ENCODE peak calls at places on chromosomes 1 and 21, in five cellular contexts. One of them, this sample, is unnamed.

GRCh38 chr1:117612517-117613248 is 6.8 kb downstream of the TENT5C start:
- DNase-seq in H1: no peak
- DNase-seq in tibial nerve: no peak
- DNase-seq in K562: peak
- DNase-seq in A549: peak
- DNase-seq in this sample: no peak

GRCh38 chr1:14844923-14845617 is 246.6 kb downstream of the KAZN start:
- DNase-seq in A549: no peak
- DNase-seq in H1: no peak
- DNase-seq in K562: no peak
- DNase-seq in tibial nerve: no peak
- DNase-seq in this sample: no peak

GRCh38 chr21:45494135-45494850 is 47.9 kb downstream of the SLC19A1 start:
- DNase-seq in tibial nerve: no peak
- DNase-seq in A549: no peak
- DNase-seq in H1: no peak
- DNase-seq in K562: no peak
- DNase-seq in this sample: no peak

GRCh38 chr1:69157046-69157756 is 410.5 kb upstream of the LRRC7 start:
- DNase-seq in K562: no peak
- DNase-seq in A549: no peak
- DNase-seq in H1: no peak
- DNase-seq in tibial nerve: no peak
- DNase-seq in this sample: no peak

GRCh38 chr1:35505911-35506798 is 51.0 kb downstream of the KIAA0319L start:
- DNase-seq in tibial nerve: no peak
- DNase-seq in K562: peak
- DNase-seq in A549: no peak
- DNase-seq in H1: no peak
- DNase-seq in this sample: no peak

GRCh38 chr1:75672108-75672507 is 52.4 kb upstream of the ACADM start:
- DNase-seq in K562: peak
- DNase-seq in H1: peak
- DNase-seq in tibial nerve: no peak
- DNase-seq in A549: no peak
- DNase-seq in this sample: no peak

GRCh38 chr1:173418107-173418985 is 58.8 kb upstream of the PRDX6 start:
- DNase-seq in H1: no peak
- DNase-seq in tibial nerve: no peak
- DNase-seq in A549: no peak
- DNase-seq in K562: no peak
- DNase-seq in this sample: no peak

GRCh38 chr1:83909687-83910086 is 89.2 kb downstream of the TTLL7 start:
- DNase-seq in tibial nerve: no peak
- DNase-seq in A549: no peak
- DNase-seq in K562: no peak
- DNase-seq in H1: no peak
- DNase-seq in this sample: no peak

GRCh38 chr1:182147136-182147815 is 85.8 kb upstream of the ZNF648 start:
- DNase-seq in H1: no peak
- DNase-seq in tibial nerve: no peak
- DNase-seq in A549: no peak
- DNase-seq in K562: no peak
- DNase-seq in this sample: no peak

GRCh38 chr1:26696645-26697440 is 1.0 kb downstream of the ARID1A start:
- DNase-seq in K562: peak
- DNase-seq in H1: no peak
- DNase-seq in tibial nerve: no peak
- DNase-seq in A549: no peak
- DNase-seq in this sample: peak

GRCh38 chr1:167722152-167722869 is 529 bp downstream of the MPZL1 start:
- DNase-seq in K562: peak
- DNase-seq in H1: no peak
- DNase-seq in tibial nerve: no peak
- DNase-seq in A549: peak
- DNase-seq in this sample: peak

DNA sequence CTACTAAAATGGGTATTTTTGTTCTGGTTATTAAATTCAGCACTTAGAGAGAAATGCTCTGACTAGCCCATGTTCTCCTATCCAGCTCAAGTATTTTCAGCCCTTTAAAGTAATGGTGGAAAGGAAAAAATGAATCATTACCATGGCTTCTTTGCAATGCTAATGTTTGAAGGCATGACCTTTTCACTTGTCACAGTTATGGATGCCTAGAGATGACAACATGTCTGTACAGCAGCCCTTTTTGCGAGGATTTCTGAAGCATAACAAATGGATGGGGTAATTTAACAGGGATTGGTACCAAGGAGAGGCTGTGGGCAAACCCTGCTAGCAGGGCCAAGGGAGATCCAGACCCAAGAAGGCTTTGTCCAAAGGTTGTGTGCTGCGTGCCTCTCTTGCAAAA is 326.9 kb downstream of the PCP4 start:
- DNase-seq in tibial nerve: no peak
- DNase-seq in A549: no peak
- DNase-seq in K562: no peak
- DNase-seq in H1: no peak
- DNase-seq in this sample: no peak
- TF ChIP-seq EP300 in tibial nerve: no peak
- TF ChIP-seq EP300 in A549: no peak
- TF ChIP-seq EP300 in K562: no peak
- TF ChIP-seq EP300 in H1: no peak
- TF ChIP-seq EP300 in this sample: no peak

GRCh38 chr1:77776007-77776725 is 3.3 kb upstream of the MIGA1 start:
- DNase-seq in A549: no peak
- DNase-seq in tibial nerve: no peak
- DNase-seq in K562: no peak
- DNase-seq in H1: no peak
- DNase-seq in this sample: no peak

GRCh38 chr1:77783141-77783540 is 3.7 kb downstream of the MIGA1 start:
- DNase-seq in A549: no peak
- DNase-seq in H1: no peak
- DNase-seq in K562: no peak
- DNase-seq in tibial nerve: no peak
- DNase-seq in this sample: no peak

GRCh38 chr1:77781683-77782082 is 2.2 kb downstream of the MIGA1 start:
- DNase-seq in A549: no peak
- DNase-seq in K562: no peak
- DNase-seq in H1: no peak
- DNase-seq in tibial nerve: no peak
- DNase-seq in this sample: no peak

GRCh38 chr1:77779529-77780281 is at the start of gene MIGA1:
- DNase-seq in tibial nerve: peak
- DNase-seq in A549: peak
- DNase-seq in K562: peak
- DNase-seq in H1: peak
- DNase-seq in this sample: peak
- TF ChIP-seq POLR2A in tibial nerve: no peak
- TF ChIP-seq POLR2A in A549: peak
- TF ChIP-seq POLR2A in K562: peak
- TF ChIP-seq POLR2A in H1: no peak
- TF ChIP-seq POLR2A in this sample: no peak

DNA sequence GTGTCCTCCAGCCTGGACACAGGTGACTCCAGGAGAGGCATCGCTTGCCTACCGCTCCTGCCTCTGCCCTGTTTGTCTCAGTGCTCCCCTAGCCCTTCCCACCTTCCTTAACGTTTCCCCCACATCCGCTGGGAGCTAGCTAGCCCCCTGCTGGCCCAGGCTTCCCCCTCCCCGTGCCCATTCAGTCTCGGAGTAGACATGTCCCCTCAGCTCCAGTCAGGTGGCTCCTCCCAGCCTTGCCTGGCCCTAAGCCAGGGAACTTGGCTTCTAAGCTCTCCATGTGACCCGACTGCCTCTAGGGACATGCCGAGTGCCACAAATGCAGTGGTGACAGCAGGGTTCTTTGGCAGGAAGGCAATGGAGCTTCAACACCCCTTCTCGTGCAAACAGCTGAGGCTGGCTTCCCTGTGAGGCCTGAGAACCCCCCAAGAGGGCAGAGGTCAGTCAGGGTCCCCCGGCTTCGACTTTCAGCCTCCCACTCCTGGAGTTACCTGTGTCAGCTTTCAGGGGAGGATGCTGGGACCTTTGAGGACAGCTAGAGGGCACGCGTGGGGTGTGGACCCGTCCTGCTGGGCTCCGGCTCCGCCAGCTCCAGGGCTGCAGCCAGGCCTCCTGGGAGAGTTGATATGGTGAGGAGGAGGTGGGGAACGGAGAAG is 16.2 kb downstream of the DRAXIN start:
- DNase-seq in A549: no peak
- DNase-seq in tibial nerve: no peak
- DNase-seq in H1: no peak
- DNase-seq in K562: peak
- DNase-seq in this sample: no peak
- TF ChIP-seq CTCF in A549: no peak
- TF ChIP-seq CTCF in tibial nerve: no peak
- TF ChIP-seq CTCF in H1: no peak
- TF ChIP-seq CTCF in K562: peak
- TF ChIP-seq CTCF in this sample: no peak

DNA sequence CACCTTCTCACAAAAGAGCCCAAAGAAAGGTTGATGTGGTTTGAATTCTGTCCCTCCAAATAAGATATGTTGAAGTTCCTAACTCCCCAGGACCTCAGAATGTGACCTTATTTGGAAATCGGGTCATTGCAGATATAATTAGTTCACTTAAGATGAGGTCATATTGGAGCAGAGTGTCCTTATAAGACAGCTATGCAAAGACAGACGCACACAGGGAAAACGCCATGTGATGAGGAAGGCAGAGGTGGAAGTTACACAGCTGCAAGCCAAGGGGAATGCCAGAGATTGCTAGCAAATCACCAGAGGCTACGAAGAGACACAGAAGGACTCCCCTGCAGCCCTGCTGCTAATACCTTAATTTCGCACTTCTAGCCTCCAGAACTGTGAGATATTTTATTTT is 5.2 kb upstream of the ABCB10 start:
- DNase-seq in tibial nerve: no peak
- DNase-seq in H1: no peak
- DNase-seq in A549: no peak
- DNase-seq in K562: no peak
- DNase-seq in this sample: peak
- TF ChIP-seq EP300 in tibial nerve: peak
- TF ChIP-seq EP300 in H1: no peak
- TF ChIP-seq EP300 in A549: no peak
- TF ChIP-seq EP300 in K562: no peak
- TF ChIP-seq EP300 in this sample: peak

GRCh38 chr1:212950243-212951057 is at the start of gene VASH2:
- DNase-seq in tibial nerve: peak
- DNase-seq in H1: peak
- DNase-seq in A549: peak
- DNase-seq in K562: peak
- DNase-seq in this sample: peak
- TF ChIP-seq POLR2A in tibial nerve: no peak
- TF ChIP-seq POLR2A in H1: no peak
- TF ChIP-seq POLR2A in A549: no peak
- TF ChIP-seq POLR2A in K562: no peak
- TF ChIP-seq POLR2A in this sample: no peak

GRCh38 chr1:226452981-226453380 is 45.1 kb upstream of the PARP1 start:
- DNase-seq in tibial nerve: no peak
- DNase-seq in A549: no peak
- DNase-seq in H1: no peak
- DNase-seq in K562: no peak
- DNase-seq in this sample: no peak

GRCh38 chr1:226455843-226456242 is 48.0 kb upstream of the PARP1 start:
- DNase-seq in K562: no peak
- DNase-seq in H1: no peak
- DNase-seq in A549: no peak
- DNase-seq in tibial nerve: no peak
- DNase-seq in this sample: no peak

GRCh38 chr1:226457307-226457712 is 49.4 kb upstream of the PARP1 start:
- DNase-seq in K562: peak
- DNase-seq in tibial nerve: no peak
- DNase-seq in H1: peak
- DNase-seq in A549: no peak
- DNase-seq in this sample: no peak
- TF ChIP-seq CTCF in K562: peak
- TF ChIP-seq CTCF in tibial nerve: no peak
- TF ChIP-seq CTCF in H1: peak
- TF ChIP-seq CTCF in A549: no peak
- TF ChIP-seq CTCF in this sample: no peak

GRCh38 chr1:93448983-93449805 is 1.3 kb downstream of the FNBP1L start:
- DNase-seq in H1: peak
- DNase-seq in K562: no peak
- DNase-seq in tibial nerve: no peak
- DNase-seq in A549: peak
- DNase-seq in this sample: no peak
- TF ChIP-seq EP300 in H1: no peak
- TF ChIP-seq EP300 in K562: no peak
- TF ChIP-seq EP300 in tibial nerve: no peak
- TF ChIP-seq EP300 in A549: no peak
- TF ChIP-seq EP300 in this sample: no peak

DNA sequence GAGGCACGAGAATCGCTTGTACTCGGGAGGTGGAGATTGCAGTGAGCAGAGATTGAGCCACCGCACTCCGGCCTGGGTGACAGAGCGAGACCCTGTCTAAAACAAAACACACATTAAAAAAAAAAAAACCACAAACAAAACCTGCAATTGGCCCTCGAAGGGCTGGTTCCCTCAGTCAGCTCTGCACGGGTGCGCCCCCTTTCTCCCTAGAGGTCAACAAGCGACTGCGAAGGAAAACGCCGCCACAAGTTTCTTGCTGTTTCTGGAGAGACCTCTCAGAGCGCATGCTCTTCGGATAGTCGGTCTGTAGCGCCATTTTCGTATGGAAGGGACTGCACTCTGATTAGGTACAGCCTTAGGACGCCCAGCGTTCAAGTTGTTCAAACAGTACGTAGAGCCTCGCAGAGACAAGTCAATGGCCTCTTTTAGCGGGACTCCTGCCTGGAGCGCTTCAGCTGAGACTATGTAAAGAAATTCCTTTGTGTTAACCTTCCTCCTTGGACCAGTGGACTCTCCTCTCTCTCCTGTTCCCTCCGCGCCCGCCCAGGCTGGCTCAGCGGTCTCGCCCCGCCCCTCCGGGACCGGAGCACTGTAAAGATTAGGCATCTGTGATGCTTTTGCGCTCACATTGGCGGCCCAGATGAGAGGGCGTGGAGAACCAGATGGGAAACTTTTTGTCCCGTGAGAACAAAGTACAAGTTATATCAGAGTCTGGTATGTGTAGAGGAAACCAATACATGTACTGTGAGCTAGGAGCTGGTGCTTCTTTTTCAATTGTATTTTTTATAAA is 1.0 kb upstream of the CDC14A start:
- DNase-seq in K562: peak
- DNase-seq in H1: peak
- DNase-seq in A549: peak
- DNase-seq in tibial nerve: peak
- DNase-seq in this sample: peak
- TF ChIP-seq POLR2A in K562: peak
- TF ChIP-seq POLR2A in H1: peak
- TF ChIP-seq POLR2A in A549: peak
- TF ChIP-seq POLR2A in tibial nerve: no peak
- TF ChIP-seq POLR2A in this sample: peak

This sample was measured in sigmoid colon.